ENCODE peak calls at places on chromosome 5, in ten cellular contexts. Y is EH; Z is activated naive CD4-positive, alpha-beta T cell; Q is activated T-helper 1 cell treated with anti-CD3 and anti-CD28 coated beads, Interleukin-2, amount 50 U/mL, for 16 hours; J is anterior cingulate cortex; S is CD14-positive monocyte; L is effector CD8-positive, alpha-beta T cell; H is amniotic epithelial cell; E is progenitor cell of endocrine pancreas; F is H9. R is an unnamed sample.

GRCh38 chr5:16454686-16455085 is 10.9 kb downstream of the ZNF622 start:
- DNase-seq in Y (no peak), Z (no peak), Q (no peak), J (no peak), S (no peak), L (no peak), H (no peak), E (no peak), F (no peak), R (peak; percentile 60)

GRCh38 chr5:10649518-10650410 is 85.9 kb downstream of the ANKRD33B start:
- DNase-seq in Y (peak; percentile 15), Z (no peak), Q (no peak), J (no peak), S (peak; percentile 40), L (no peak), H (peak; percentile 25), E (no peak), F (peak; percentile 90), R (no peak)

GRCh38 chr5:102801375-102801774 is 46.3 kb downstream of the PAM start:
- DNase-seq in Y (no peak), Z (no peak), Q (no peak), J (no peak), S (no peak), L (no peak), H (no peak), E (no peak), F (no peak), R (no peak)

GRCh38 chr5:59037453-59038168 is 454.7 kb downstream of the RAB3C start:
- DNase-seq in Y (no peak), Z (no peak), Q (no peak), J (no peak), S (no peak), L (no peak), H (no peak), E (no peak), F (no peak), R (no peak)

GRCh38 chr5:134024811-134025210 is 20.0 kb upstream of the VDAC1 start:
- DNase-seq in Y (no peak), Z (no peak), Q (no peak), J (no peak), S (no peak), L (no peak), H (no peak), E (no peak), F (no peak), R (no peak)

GRCh38 chr5:149645236-149645635 is 63.9 kb downstream of the ARHGEF37 start:
- DNase-seq in Y (no peak), Z (no peak), Q (no peak), J (no peak), S (no peak), L (no peak), H (no peak), E (no peak), F (no peak), R (no peak)

GRCh38 chr5:25713259-25713658 is 1068.5 kb upstream of the CDH10 start:
- DNase-seq in Y (no peak), Z (no peak), Q (no peak), J (no peak), S (no peak), L (no peak), H (no peak), E (peak; percentile 12), F (peak; percentile 39), R (peak; percentile 59)

GRCh38 chr5:80184235-80185023 is 71.4 kb downstream of the SERINC5 start:
- DNase-seq in Y (no peak), Z (no peak), Q (no peak), J (no peak), S (no peak), L (no peak), H (no peak), E (no peak), F (peak; percentile 80), R (peak; percentile 93)

R was measured in mesendoderm.